ENCODE peak calls at places on chromosomes 6 and 20, in eight cellular contexts. F, W, Y, N, K, B, J and R are unnamed samples.

GRCh38 chr6:6629416-6629815 is 40.9 kb downstream of the LY86 start:
- DNase-seq in F (no peak), W (no peak), Y (no peak), N (no peak), K (no peak), B (no peak), J (no peak), R (no peak)

GRCh38 chr6:5125152-5126006 is 40.2 kb downstream of the PPP1R3G start:
- DNase-seq in F (no peak), W (no peak), Y (peak; percentile 46), N (no peak), K (no peak), B (no peak), J (no peak), R (peak; percentile 9)

GRCh38 chr20:14986026-14986655 is 648.7 kb upstream of the FLRT3 start:
- DNase-seq in F (no peak), W (no peak), Y (peak; percentile 49), N (no peak), K (no peak), B (no peak), J (no peak), R (peak; percentile 62)

GRCh38 chr20:38433304-38433972 is 1.7 kb downstream of the SNHG17 start:
- DNase-seq in F (no peak), W (no peak), Y (no peak), N (no peak), K (no peak), B (no peak), J (peak; percentile 34), R (no peak)

GRCh38 chr6:2781685-2782355 is 16.6 kb downstream of the WRNIP1 start:
- DNase-seq in F (no peak), W (no peak), Y (no peak), N (no peak), K (no peak), B (no peak), J (no peak), R (no peak)

GRCh38 chr6:3841711-3842565 is 7.2 kb upstream of the FAM50B start:
- DNase-seq in F (no peak), W (no peak), Y (no peak), N (no peak), K (peak; percentile 65), B (no peak), J (no peak), R (no peak)

GRCh38 chr6:168054663-168055560 is 24.1 kb downstream of the FRMD1 start:
- DNase-seq in F (no peak), W (no peak), Y (peak; percentile 33), N (no peak), K (no peak), B (no peak), J (no peak), R (no peak)

GRCh38 chr6:148524509-148524908 is 181.9 kb downstream of the SASH1 start:
- DNase-seq in F (no peak), W (no peak), Y (no peak), N (no peak), K (no peak), B (no peak), J (no peak), R (no peak)

GRCh38 chr20:38125157-38126056 is 39.7 kb downstream of the TGM2 start:
- DNase-seq in F (no peak), W (no peak), Y (peak; percentile 92), N (no peak), K (peak; percentile 85), B (peak; percentile 91), J (no peak), R (peak; percentile 91)

GRCh38 chr6:28542440-28543293 is 17.0 kb downstream of the GPX5 start:
- DNase-seq in F (peak; percentile 20), W (peak; percentile 78), Y (peak; percentile 54), N (no peak), K (no peak), B (no peak), J (peak; percentile 91), R (peak; percentile 77)

GRCh38 chr6:108609276-108609769 is 48.6 kb downstream of the FOXO3 start:
- DNase-seq in F (no peak), W (no peak), Y (no peak), N (no peak), K (no peak), B (peak; percentile 30), J (no peak), R (no peak)

GRCh38 chr6:27532820-27533538 is 60.1 kb upstream of the ZNF184 start:
- DNase-seq in F (no peak), W (peak; percentile 36), Y (no peak), N (no peak), K (no peak), B (no peak), J (no peak), R (no peak)

GRCh38 chr6:137430954-137431353 is 63.2 kb downstream of the OLIG3 start:
- DNase-seq in F (no peak), W (no peak), Y (no peak), N (no peak), K (no peak), B (no peak), J (no peak), R (no peak)

GRCh38 chr20:50727792-50728485 is 3.4 kb upstream of the PARD6B start:
- DNase-seq in F (no peak), W (no peak), Y (no peak), N (no peak), K (no peak), B (no peak), J (no peak), R (peak; percentile 61)

GRCh38 chr6:56652231-56652630 is 9.5 kb upstream of the DST start:
- DNase-seq in F (no peak), W (no peak), Y (no peak), N (no peak), K (no peak), B (no peak), J (no peak), R (peak; percentile 19)

GRCh38 chr6:32047855-32048766 is 9.9 kb downstream of the CYP21A2 start:
- DNase-seq in F (peak; percentile 56), W (peak; percentile 88), Y (peak; percentile 86), N (no peak), K (peak; percentile 78), B (peak; percentile 71), J (peak; percentile 57), R (peak; percentile 93)

GRCh38 chr20:41309817-41310216 is 7.7 kb downstream of the ZHX3 start:
- DNase-seq in F (no peak), W (no peak), Y (no peak), N (no peak), K (no peak), B (no peak), J (peak; percentile 29), R (no peak)

GRCh38 chr6:131937703-131938631 is 13.2 kb downstream of the CCN2 start:
- DNase-seq in F (no peak), W (no peak), Y (no peak), N (no peak), K (no peak), B (peak; percentile 42), J (no peak), R (no peak)

GRCh38 chr6:43779864-43780260 is 9.9 kb downstream of the VEGFA start:
- DNase-seq in F (no peak), W (no peak), Y (no peak), N (no peak), K (peak; percentile 89), B (no peak), J (no peak), R (no peak)

GRCh38 chr6:116883005-116883404 is 6.0 kb downstream of the RFX6 start:
- DNase-seq in F (no peak), W (no peak), Y (no peak), N (no peak), K (no peak), B (no peak), J (no peak), R (no peak)

GRCh38 chr20:38872491-38873049 is 53.6 kb upstream of the FAM83D start:
- DNase-seq in F (no peak), W (no peak), Y (no peak), N (no peak), K (no peak), B (no peak), J (no peak), R (no peak)

GRCh38 chr6:141169419-141169818 is 963.3 kb upstream of the GJE1 start:
- DNase-seq in F (no peak), W (peak; percentile 8), Y (no peak), N (no peak), K (no peak), B (no peak), J (no peak), R (no peak)

GRCh38 chr20:64121586-64121985 is 14.2 kb upstream of the NPBWR2 start:
- DNase-seq in F (no peak), W (no peak), Y (peak; percentile 11), N (no peak), K (no peak), B (no peak), J (no peak), R (no peak)

DNA sequence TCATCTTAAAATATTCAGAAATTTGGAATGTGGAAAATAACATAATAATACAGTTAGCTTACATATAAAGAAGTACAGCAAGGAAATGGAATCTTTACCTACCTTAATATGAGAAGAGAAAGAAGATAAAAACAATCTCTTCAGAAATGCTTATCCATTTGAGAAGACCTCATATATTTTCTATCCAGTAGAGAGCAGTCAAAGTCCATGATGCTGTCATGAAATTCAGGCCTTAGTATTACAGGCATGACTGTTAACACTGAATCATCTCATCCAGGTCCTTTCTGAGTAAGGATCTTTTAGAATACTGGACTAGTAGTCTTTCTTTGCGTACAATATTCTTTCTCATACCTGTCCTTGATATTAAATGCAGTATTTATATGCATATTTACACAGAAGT is 713.4 kb downstream of the CD109 start:
- DNase-seq in F (no peak), W (no peak), Y (no peak), N (no peak), K (no peak), B (no peak), J (peak; percentile 10), R (no peak)
- TF ChIP-seq CTCF in F (no peak), W (no peak), Y (no peak), N (peak; percentile 40), K (no peak), B (peak; percentile 77), J (no peak), R (peak; percentile 28)

GRCh38 chr20:11624704-11625103 is 293.0 kb upstream of the BTBD3 start:
- DNase-seq in F (no peak), W (no peak), Y (no peak), N (no peak), K (no peak), B (no peak), J (no peak), R (no peak)
- TF ChIP-seq CTCF in F (no peak), W (no peak), Y (no peak), N (no peak), K (no peak), B (no peak), J (no peak), R (no peak)

GRCh38 chr6:10505529-10505928 is 15.6 kb upstream of the GCNT2 start:
- DNase-seq in F (no peak), W (no peak), Y (no peak), N (no peak), K (no peak), B (no peak), J (peak; percentile 67), R (no peak)
- TF ChIP-seq CTCF in F (no peak), W (no peak), Y (no peak), N (no peak), K (no peak), B (no peak), J (no peak), R (no peak)

GRCh38 chr20:43325926-43326325 is 131.8 kb upstream of the SRSF6 start:
- DNase-seq in F (no peak), W (no peak), Y (no peak), N (no peak), K (no peak), B (no peak), J (no peak), R (no peak)

GRCh38 chr20:43334080-43334479 is 123.6 kb upstream of the SRSF6 start:
- DNase-seq in F (no peak), W (no peak), Y (no peak), N (no peak), K (no peak), B (no peak), J (no peak), R (no peak)

GRCh38 chr20:43331911-43332310 is 125.8 kb upstream of the SRSF6 start:
- DNase-seq in F (no peak), W (no peak), Y (no peak), N (no peak), K (no peak), B (no peak), J (no peak), R (no peak)
- TF ChIP-seq CTCF in F (no peak), W (no peak), Y (no peak), N (no peak), K (no peak), B (no peak), J (no peak), R (no peak)